ENCODE peak calls at places on chromosomes 16 and 17, in eight cellular contexts. One of them, this sample, is unnamed.
A peak's percentile ranks its signal among the peaks of the same experiment; 100 is the strongest.

GRCh38 chr16:31331141-31331764 is 23.7 kb upstream of the ITGAX start:
- DNase-seq in lung: no peak
- DNase-seq in adrenal gland: no peak
- DNase-seq in gastrocnemius medialis: no peak
- DNase-seq in choroid plexus epithelial cell: no peak
- DNase-seq in psoas muscle: no peak
- DNase-seq in IMR-90: no peak
- DNase-seq in astrocyte of the spinal cord: no peak
- DNase-seq in this sample: no peak

GRCh38 chr16:16197966-16198365 is 25.3 kb downstream of the ABCC6 start:
- DNase-seq in lung: no peak
- DNase-seq in adrenal gland: no peak
- DNase-seq in gastrocnemius medialis: no peak
- DNase-seq in choroid plexus epithelial cell: no peak
- DNase-seq in psoas muscle: no peak
- DNase-seq in IMR-90: no peak
- DNase-seq in astrocyte of the spinal cord: no peak
- DNase-seq in this sample: no peak

GRCh38 chr16:85418978-85419491 is 194.1 kb upstream of the GSE1 start:
- DNase-seq in lung: no peak
- DNase-seq in adrenal gland: no peak
- DNase-seq in gastrocnemius medialis: no peak
- DNase-seq in choroid plexus epithelial cell: no peak
- DNase-seq in psoas muscle: peak; percentile 32
- DNase-seq in IMR-90: no peak
- DNase-seq in astrocyte of the spinal cord: no peak
- DNase-seq in this sample: peak; percentile 27

GRCh38 chr16:81446318-81447275 is 2.0 kb downstream of the CMIP start:
- DNase-seq in lung: no peak
- DNase-seq in adrenal gland: peak; percentile 76
- DNase-seq in gastrocnemius medialis: no peak
- DNase-seq in choroid plexus epithelial cell: no peak
- DNase-seq in psoas muscle: no peak
- DNase-seq in IMR-90: peak; percentile 51
- DNase-seq in astrocyte of the spinal cord: no peak
- DNase-seq in this sample: no peak

GRCh38 chr16:66928702-66929388 is 3.5 kb upstream of the RRAD start:
- DNase-seq in lung: no peak
- DNase-seq in adrenal gland: no peak
- DNase-seq in gastrocnemius medialis: peak; percentile 88
- DNase-seq in choroid plexus epithelial cell: peak; percentile 51
- DNase-seq in psoas muscle: peak; percentile 81
- DNase-seq in IMR-90: peak; percentile 35
- DNase-seq in astrocyte of the spinal cord: peak; percentile 30
- DNase-seq in this sample: no peak

GRCh38 chr16:14309906-14310305 is 238.8 kb downstream of the MRTFB start:
- DNase-seq in lung: no peak
- DNase-seq in adrenal gland: no peak
- DNase-seq in gastrocnemius medialis: peak; percentile 45
- DNase-seq in choroid plexus epithelial cell: peak; percentile 37
- DNase-seq in psoas muscle: peak; percentile 60
- DNase-seq in IMR-90: peak; percentile 79
- DNase-seq in astrocyte of the spinal cord: peak; percentile 44
- DNase-seq in this sample: no peak

GRCh38 chr16:69270395-69270794 is 40.8 kb upstream of the VPS4A start:
- DNase-seq in lung: no peak
- DNase-seq in adrenal gland: no peak
- DNase-seq in gastrocnemius medialis: no peak
- DNase-seq in choroid plexus epithelial cell: peak; percentile 21
- DNase-seq in psoas muscle: no peak
- DNase-seq in IMR-90: peak; percentile 31
- DNase-seq in astrocyte of the spinal cord: peak; percentile 21
- DNase-seq in this sample: no peak

GRCh38 chr16:14545346-14545884 is 84.6 kb downstream of the PARN start:
- DNase-seq in lung: no peak
- DNase-seq in adrenal gland: no peak
- DNase-seq in gastrocnemius medialis: no peak
- DNase-seq in choroid plexus epithelial cell: peak; percentile 62
- DNase-seq in psoas muscle: no peak
- DNase-seq in IMR-90: no peak
- DNase-seq in astrocyte of the spinal cord: peak; percentile 52
- DNase-seq in this sample: no peak

GRCh38 chr17:65027305-65027704 is 29.2 kb downstream of the GNA13 start:
- DNase-seq in lung: no peak
- DNase-seq in adrenal gland: no peak
- DNase-seq in gastrocnemius medialis: no peak
- DNase-seq in choroid plexus epithelial cell: peak; percentile 77
- DNase-seq in psoas muscle: no peak
- DNase-seq in IMR-90: peak; percentile 83
- DNase-seq in astrocyte of the spinal cord: peak; percentile 75
- DNase-seq in this sample: no peak

GRCh38 chr17:28911411-28912045 is 8.6 kb upstream of the DHRS13 start:
- DNase-seq in lung: no peak
- DNase-seq in adrenal gland: no peak
- DNase-seq in gastrocnemius medialis: no peak
- DNase-seq in choroid plexus epithelial cell: no peak
- DNase-seq in psoas muscle: no peak
- DNase-seq in IMR-90: no peak
- DNase-seq in astrocyte of the spinal cord: no peak
- DNase-seq in this sample: no peak

GRCh38 chr17:45298546-45299285 is 18.1 kb downstream of the MAP3K14 start:
- DNase-seq in lung: no peak
- DNase-seq in adrenal gland: no peak
- DNase-seq in gastrocnemius medialis: peak; percentile 90
- DNase-seq in choroid plexus epithelial cell: no peak
- DNase-seq in psoas muscle: no peak
- DNase-seq in IMR-90: no peak
- DNase-seq in astrocyte of the spinal cord: no peak
- DNase-seq in this sample: no peak

GRCh38 chr17:7632492-7632894 is 2.6 kb downstream of the SHBG start:
- DNase-seq in lung: no peak
- DNase-seq in adrenal gland: peak; percentile 69
- DNase-seq in gastrocnemius medialis: peak; percentile 35
- DNase-seq in choroid plexus epithelial cell: peak; percentile 75
- DNase-seq in psoas muscle: no peak
- DNase-seq in IMR-90: peak; percentile 54
- DNase-seq in astrocyte of the spinal cord: peak; percentile 39
- DNase-seq in this sample: no peak

GRCh38 chr16:84368327-84368996 is at the start of gene ATP2C2:
- DNase-seq in lung: peak; percentile 66
- DNase-seq in adrenal gland: no peak
- DNase-seq in gastrocnemius medialis: no peak
- DNase-seq in choroid plexus epithelial cell: no peak
- DNase-seq in psoas muscle: no peak
- DNase-seq in IMR-90: no peak
- DNase-seq in astrocyte of the spinal cord: no peak
- DNase-seq in this sample: peak; percentile 31

GRCh38 chr17:964881-965280 is 14.7 kb downstream of the NXN start:
- DNase-seq in lung: no peak
- DNase-seq in adrenal gland: no peak
- DNase-seq in gastrocnemius medialis: no peak
- DNase-seq in choroid plexus epithelial cell: no peak
- DNase-seq in psoas muscle: no peak
- DNase-seq in IMR-90: no peak
- DNase-seq in astrocyte of the spinal cord: no peak
- DNase-seq in this sample: no peak

GRCh38 chr17:27233059-27233458 is 60.9 kb upstream of the WSB1 start:
- DNase-seq in lung: no peak
- DNase-seq in adrenal gland: no peak
- DNase-seq in gastrocnemius medialis: no peak
- DNase-seq in choroid plexus epithelial cell: no peak
- DNase-seq in psoas muscle: no peak
- DNase-seq in IMR-90: no peak
- DNase-seq in astrocyte of the spinal cord: no peak
- DNase-seq in this sample: no peak

DNA sequence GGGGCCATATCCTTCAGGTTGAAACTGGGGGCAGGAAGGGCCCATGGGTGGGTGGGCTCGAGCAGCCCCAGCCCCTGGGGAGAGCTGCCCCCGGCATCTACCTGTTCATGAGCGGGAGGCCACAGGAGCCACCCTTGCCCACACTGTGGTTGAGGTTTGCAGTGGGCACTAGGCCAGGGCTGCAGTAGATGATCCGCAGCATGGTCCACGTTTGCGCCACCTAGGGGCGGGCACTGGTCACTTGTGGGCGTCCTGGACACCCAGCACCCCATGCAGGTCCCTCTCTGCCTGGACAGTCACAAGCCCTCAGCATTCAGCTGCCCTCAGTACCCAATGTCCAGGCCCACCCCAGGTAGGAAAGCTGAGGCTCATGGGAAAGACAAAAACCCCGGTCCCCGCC is 1.8 kb upstream of the JMJD8 start:
- DNase-seq in lung: no peak
- DNase-seq in adrenal gland: peak; percentile 81
- DNase-seq in gastrocnemius medialis: peak; percentile 39
- DNase-seq in choroid plexus epithelial cell: peak; percentile 42
- DNase-seq in psoas muscle: no peak
- DNase-seq in IMR-90: peak; percentile 13
- DNase-seq in astrocyte of the spinal cord: peak; percentile 36
- DNase-seq in this sample: peak; percentile 67
- TF ChIP-seq CTCF in lung: no peak
- TF ChIP-seq CTCF in adrenal gland: peak; percentile 40
- TF ChIP-seq CTCF in gastrocnemius medialis: no peak
- TF ChIP-seq CTCF in choroid plexus epithelial cell: peak; percentile 54
- TF ChIP-seq CTCF in psoas muscle: no peak
- TF ChIP-seq CTCF in IMR-90: peak; percentile 35
- TF ChIP-seq CTCF in astrocyte of the spinal cord: peak; percentile 57
- TF ChIP-seq CTCF in this sample: peak; percentile 59

GRCh38 chr16:77223184-77223583 is 24.0 kb downstream of the SYCE1L start:
- DNase-seq in lung: no peak
- DNase-seq in adrenal gland: no peak
- DNase-seq in gastrocnemius medialis: no peak
- DNase-seq in choroid plexus epithelial cell: no peak
- DNase-seq in psoas muscle: no peak
- DNase-seq in IMR-90: no peak
- DNase-seq in astrocyte of the spinal cord: no peak
- DNase-seq in this sample: no peak
- TF ChIP-seq CTCF in lung: no peak
- TF ChIP-seq CTCF in adrenal gland: no peak
- TF ChIP-seq CTCF in gastrocnemius medialis: no peak
- TF ChIP-seq CTCF in choroid plexus epithelial cell: peak; percentile 47
- TF ChIP-seq CTCF in psoas muscle: no peak
- TF ChIP-seq CTCF in IMR-90: peak; percentile 8
- TF ChIP-seq CTCF in astrocyte of the spinal cord: peak; percentile 24
- TF ChIP-seq CTCF in this sample: peak; percentile 39

DNA sequence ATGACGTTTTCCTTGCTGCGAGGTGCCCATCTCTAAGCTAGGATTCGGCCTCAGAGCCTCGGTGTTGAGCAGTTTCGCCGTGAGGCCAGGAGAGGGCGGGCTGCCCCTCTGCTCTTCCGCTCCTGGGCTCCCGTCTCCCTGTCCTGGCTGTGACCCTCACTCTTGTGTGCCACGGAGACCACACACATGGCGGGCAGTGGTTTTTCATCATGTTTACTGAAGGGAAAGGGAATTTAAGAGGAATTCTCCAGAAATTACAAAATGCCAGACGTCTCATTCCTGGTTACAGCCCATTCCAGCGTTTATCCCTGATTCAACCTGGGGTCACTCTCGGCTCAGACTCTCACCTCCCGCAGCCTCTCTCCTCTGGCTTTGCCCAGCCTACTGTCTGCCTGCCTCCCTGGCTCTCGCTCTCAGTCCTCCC is 96.8 kb upstream of the ELAC2 start:
- DNase-seq in lung: no peak
- DNase-seq in adrenal gland: no peak
- DNase-seq in gastrocnemius medialis: no peak
- DNase-seq in choroid plexus epithelial cell: peak; percentile 63
- DNase-seq in psoas muscle: no peak
- DNase-seq in IMR-90: peak; percentile 28
- DNase-seq in astrocyte of the spinal cord: peak; percentile 45
- DNase-seq in this sample: peak; percentile 69
- TF ChIP-seq CTCF in lung: peak; percentile 14
- TF ChIP-seq CTCF in adrenal gland: peak; percentile 51
- TF ChIP-seq CTCF in gastrocnemius medialis: no peak
- TF ChIP-seq CTCF in choroid plexus epithelial cell: peak; percentile 92
- TF ChIP-seq CTCF in psoas muscle: peak; percentile 24
- TF ChIP-seq CTCF in IMR-90: peak; percentile 71
- TF ChIP-seq CTCF in astrocyte of the spinal cord: peak; percentile 95
- TF ChIP-seq CTCF in this sample: peak; percentile 77

GRCh38 chr16:51522902-51523301 is 371.8 kb upstream of the SALL1 start:
- DNase-seq in lung: no peak
- DNase-seq in adrenal gland: no peak
- DNase-seq in gastrocnemius medialis: no peak
- DNase-seq in choroid plexus epithelial cell: no peak
- DNase-seq in psoas muscle: no peak
- DNase-seq in IMR-90: no peak
- DNase-seq in astrocyte of the spinal cord: no peak
- DNase-seq in this sample: no peak

GRCh38 chr16:51526622-51527021 is 375.6 kb upstream of the SALL1 start:
- DNase-seq in lung: no peak
- DNase-seq in adrenal gland: no peak
- DNase-seq in gastrocnemius medialis: no peak
- DNase-seq in choroid plexus epithelial cell: no peak
- DNase-seq in psoas muscle: no peak
- DNase-seq in IMR-90: no peak
- DNase-seq in astrocyte of the spinal cord: no peak
- DNase-seq in this sample: no peak

GRCh38 chr16:51524070-51524469 is 373.0 kb upstream of the SALL1 start:
- DNase-seq in lung: no peak
- DNase-seq in adrenal gland: no peak
- DNase-seq in gastrocnemius medialis: no peak
- DNase-seq in choroid plexus epithelial cell: no peak
- DNase-seq in psoas muscle: no peak
- DNase-seq in IMR-90: no peak
- DNase-seq in astrocyte of the spinal cord: no peak
- DNase-seq in this sample: no peak

GRCh38 chr16:51523400-51523799 is 372.3 kb upstream of the SALL1 start:
- DNase-seq in lung: no peak
- DNase-seq in adrenal gland: no peak
- DNase-seq in gastrocnemius medialis: no peak
- DNase-seq in choroid plexus epithelial cell: no peak
- DNase-seq in psoas muscle: no peak
- DNase-seq in IMR-90: peak; percentile 49
- DNase-seq in astrocyte of the spinal cord: peak; percentile 33
- DNase-seq in this sample: no peak

DNA sequence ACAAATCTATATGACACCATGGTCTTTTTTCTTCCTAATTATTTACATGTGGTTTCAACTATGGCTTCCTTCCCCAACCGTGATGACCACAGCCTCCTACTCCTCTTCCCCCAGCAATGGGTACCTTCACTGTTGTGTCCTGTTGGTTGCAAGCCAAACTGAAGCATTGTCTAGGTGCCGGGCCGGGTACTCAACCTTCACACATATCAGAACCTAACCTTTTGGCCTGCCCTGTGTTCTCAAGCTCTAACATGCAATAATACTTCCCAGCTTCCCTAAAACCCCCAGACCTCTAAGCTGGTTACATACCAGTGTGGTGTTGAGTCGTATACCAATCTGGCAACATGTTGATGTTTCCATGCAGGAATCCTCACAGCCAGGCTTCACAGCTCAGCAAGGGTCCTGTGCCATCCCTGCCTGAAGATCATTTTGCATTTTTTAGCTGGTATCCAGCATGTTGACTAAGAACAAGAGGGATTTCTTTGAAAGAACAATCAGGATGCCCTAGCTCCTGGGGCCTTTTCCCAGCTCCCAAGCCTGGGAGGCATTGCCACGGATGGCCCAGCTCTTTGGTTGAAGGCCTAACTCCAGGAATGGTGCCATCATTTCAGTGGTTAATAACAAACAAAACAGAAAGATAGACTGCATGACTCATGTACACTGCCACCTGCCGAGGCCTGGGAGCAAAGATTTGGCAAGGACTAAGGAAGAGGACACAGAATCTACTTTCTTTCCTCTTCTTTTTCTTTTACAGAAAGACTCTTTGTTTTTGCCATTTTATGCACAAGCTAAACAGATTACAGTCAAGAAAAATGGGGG is 373.7 kb upstream of the SALL1 start:
- DNase-seq in lung: no peak
- DNase-seq in adrenal gland: no peak
- DNase-seq in gastrocnemius medialis: no peak
- DNase-seq in choroid plexus epithelial cell: peak; percentile 71
- DNase-seq in psoas muscle: no peak
- DNase-seq in IMR-90: peak; percentile 75
- DNase-seq in astrocyte of the spinal cord: peak; percentile 85
- DNase-seq in this sample: no peak
- TF ChIP-seq CTCF in lung: no peak
- TF ChIP-seq CTCF in adrenal gland: no peak
- TF ChIP-seq CTCF in gastrocnemius medialis: no peak
- TF ChIP-seq CTCF in choroid plexus epithelial cell: peak; percentile 52
- TF ChIP-seq CTCF in psoas muscle: no peak
- TF ChIP-seq CTCF in IMR-90: peak; percentile 10
- TF ChIP-seq CTCF in astrocyte of the spinal cord: peak; percentile 36
- TF ChIP-seq CTCF in this sample: no peak

This sample was measured in glutamatergic neuron.